ENCODE peak calls at places on chromosome 11, in six cellular contexts. One of them, this sample, is unnamed.

GRCh38 chr11:17353228-17354021 is 1.8 kb downstream of the NCR3LG1 start:
- DNase-seq in activated CD8-positive, alpha-beta memory T cell treated with anti-CD3 and anti-CD28 coated beads, Interleukin-2, amount 50 U/mL, for 48 hours: peak
- DNase-seq in activated T-helper 9 cell treated with anti-CD3 and anti-CD28 coated beads, Interleukin-2, amount 50 U/mL, for 16 hours: peak
- DNase-seq in fibroblast of the aortic adventitia: peak
- DNase-seq in EL: peak
- DNase-seq in germinal center: peak
- DNase-seq in this sample: peak

GRCh38 chr11:76279651-76280050 is 73.3 kb upstream of the WNT11 start:
- DNase-seq in germinal center: no peak
- DNase-seq in fibroblast of the aortic adventitia: no peak
- DNase-seq in activated T-helper 9 cell treated with anti-CD3 and anti-CD28 coated beads, Interleukin-2, amount 50 U/mL, for 16 hours: no peak
- DNase-seq in EL: no peak
- DNase-seq in activated CD8-positive, alpha-beta memory T cell treated with anti-CD3 and anti-CD28 coated beads, Interleukin-2, amount 50 U/mL, for 48 hours: no peak
- DNase-seq in this sample: no peak

GRCh38 chr11:72721689-72722049 is 30.5 kb downstream of the ARAP1 start:
- DNase-seq in EL: peak
- DNase-seq in germinal center: peak
- DNase-seq in activated T-helper 9 cell treated with anti-CD3 and anti-CD28 coated beads, Interleukin-2, amount 50 U/mL, for 16 hours: no peak
- DNase-seq in fibroblast of the aortic adventitia: no peak
- DNase-seq in activated CD8-positive, alpha-beta memory T cell treated with anti-CD3 and anti-CD28 coated beads, Interleukin-2, amount 50 U/mL, for 48 hours: peak
- DNase-seq in this sample: no peak

GRCh38 chr11:18367431-18367830 is 26.9 kb upstream of the LDHA start:
- DNase-seq in germinal center: no peak
- DNase-seq in activated CD8-positive, alpha-beta memory T cell treated with anti-CD3 and anti-CD28 coated beads, Interleukin-2, amount 50 U/mL, for 48 hours: no peak
- DNase-seq in EL: peak
- DNase-seq in fibroblast of the aortic adventitia: no peak
- DNase-seq in activated T-helper 9 cell treated with anti-CD3 and anti-CD28 coated beads, Interleukin-2, amount 50 U/mL, for 16 hours: no peak
- DNase-seq in this sample: no peak

GRCh38 chr11:113286509-113287497 is 27.6 kb upstream of the TTC12 start:
- DNase-seq in germinal center: no peak
- DNase-seq in activated T-helper 9 cell treated with anti-CD3 and anti-CD28 coated beads, Interleukin-2, amount 50 U/mL, for 16 hours: no peak
- DNase-seq in fibroblast of the aortic adventitia: peak
- DNase-seq in activated CD8-positive, alpha-beta memory T cell treated with anti-CD3 and anti-CD28 coated beads, Interleukin-2, amount 50 U/mL, for 48 hours: no peak
- DNase-seq in EL: no peak
- DNase-seq in this sample: no peak

GRCh38 chr11:95165638-95166037 is 65.4 kb downstream of the SESN3 start:
- DNase-seq in fibroblast of the aortic adventitia: no peak
- DNase-seq in EL: no peak
- DNase-seq in activated CD8-positive, alpha-beta memory T cell treated with anti-CD3 and anti-CD28 coated beads, Interleukin-2, amount 50 U/mL, for 48 hours: no peak
- DNase-seq in activated T-helper 9 cell treated with anti-CD3 and anti-CD28 coated beads, Interleukin-2, amount 50 U/mL, for 16 hours: no peak
- DNase-seq in germinal center: no peak
- DNase-seq in this sample: no peak

GRCh38 chr11:43021466-43021865 is 290.3 kb upstream of the API5 start:
- DNase-seq in activated CD8-positive, alpha-beta memory T cell treated with anti-CD3 and anti-CD28 coated beads, Interleukin-2, amount 50 U/mL, for 48 hours: no peak
- DNase-seq in fibroblast of the aortic adventitia: no peak
- DNase-seq in germinal center: no peak
- DNase-seq in EL: no peak
- DNase-seq in activated T-helper 9 cell treated with anti-CD3 and anti-CD28 coated beads, Interleukin-2, amount 50 U/mL, for 16 hours: no peak
- DNase-seq in this sample: peak

GRCh38 chr11:1163911-1164735 is 6.4 kb downstream of the MUC5AC start:
- DNase-seq in activated CD8-positive, alpha-beta memory T cell treated with anti-CD3 and anti-CD28 coated beads, Interleukin-2, amount 50 U/mL, for 48 hours: no peak
- DNase-seq in germinal center: no peak
- DNase-seq in activated T-helper 9 cell treated with anti-CD3 and anti-CD28 coated beads, Interleukin-2, amount 50 U/mL, for 16 hours: no peak
- DNase-seq in EL: no peak
- DNase-seq in fibroblast of the aortic adventitia: no peak
- DNase-seq in this sample: peak

GRCh38 chr11:33065445-33066178 is 26.2 kb downstream of the TCP11L1 start:
- DNase-seq in activated T-helper 9 cell treated with anti-CD3 and anti-CD28 coated beads, Interleukin-2, amount 50 U/mL, for 16 hours: peak
- DNase-seq in EL: peak
- DNase-seq in germinal center: peak
- DNase-seq in activated CD8-positive, alpha-beta memory T cell treated with anti-CD3 and anti-CD28 coated beads, Interleukin-2, amount 50 U/mL, for 48 hours: peak
- DNase-seq in fibroblast of the aortic adventitia: peak
- DNase-seq in this sample: peak

GRCh38 chr11:47004595-47005033 is 68.1 kb downstream of the CSTPP1 start:
- DNase-seq in EL: peak
- DNase-seq in activated CD8-positive, alpha-beta memory T cell treated with anti-CD3 and anti-CD28 coated beads, Interleukin-2, amount 50 U/mL, for 48 hours: no peak
- DNase-seq in activated T-helper 9 cell treated with anti-CD3 and anti-CD28 coated beads, Interleukin-2, amount 50 U/mL, for 16 hours: no peak
- DNase-seq in germinal center: peak
- DNase-seq in fibroblast of the aortic adventitia: peak
- DNase-seq in this sample: peak

GRCh38 chr11:119692547-119692834 is 36.5 kb downstream of the NECTIN1 start:
- DNase-seq in EL: no peak
- DNase-seq in activated CD8-positive, alpha-beta memory T cell treated with anti-CD3 and anti-CD28 coated beads, Interleukin-2, amount 50 U/mL, for 48 hours: no peak
- DNase-seq in activated T-helper 9 cell treated with anti-CD3 and anti-CD28 coated beads, Interleukin-2, amount 50 U/mL, for 16 hours: no peak
- DNase-seq in germinal center: no peak
- DNase-seq in fibroblast of the aortic adventitia: no peak
- DNase-seq in this sample: no peak

GRCh38 chr11:32706985-32707736 is 87.3 kb downstream of the CCDC73 start:
- DNase-seq in germinal center: no peak
- DNase-seq in fibroblast of the aortic adventitia: peak
- DNase-seq in activated CD8-positive, alpha-beta memory T cell treated with anti-CD3 and anti-CD28 coated beads, Interleukin-2, amount 50 U/mL, for 48 hours: no peak
- DNase-seq in EL: peak
- DNase-seq in activated T-helper 9 cell treated with anti-CD3 and anti-CD28 coated beads, Interleukin-2, amount 50 U/mL, for 16 hours: no peak
- DNase-seq in this sample: no peak

GRCh38 chr11:119771210-119771770 is 42.3 kb upstream of the NECTIN1 start:
- DNase-seq in activated T-helper 9 cell treated with anti-CD3 and anti-CD28 coated beads, Interleukin-2, amount 50 U/mL, for 16 hours: no peak
- DNase-seq in germinal center: no peak
- DNase-seq in EL: no peak
- DNase-seq in fibroblast of the aortic adventitia: no peak
- DNase-seq in activated CD8-positive, alpha-beta memory T cell treated with anti-CD3 and anti-CD28 coated beads, Interleukin-2, amount 50 U/mL, for 48 hours: no peak
- DNase-seq in this sample: no peak

GRCh38 chr11:134700101-134700640 is 288.1 kb upstream of the B3GAT1 start:
- DNase-seq in fibroblast of the aortic adventitia: no peak
- DNase-seq in germinal center: no peak
- DNase-seq in activated T-helper 9 cell treated with anti-CD3 and anti-CD28 coated beads, Interleukin-2, amount 50 U/mL, for 16 hours: no peak
- DNase-seq in EL: no peak
- DNase-seq in activated CD8-positive, alpha-beta memory T cell treated with anti-CD3 and anti-CD28 coated beads, Interleukin-2, amount 50 U/mL, for 48 hours: no peak
- DNase-seq in this sample: no peak

GRCh38 chr11:60343094-60343704 is 16.1 kb downstream of the MS4A6E start:
- DNase-seq in activated CD8-positive, alpha-beta memory T cell treated with anti-CD3 and anti-CD28 coated beads, Interleukin-2, amount 50 U/mL, for 48 hours: no peak
- DNase-seq in activated T-helper 9 cell treated with anti-CD3 and anti-CD28 coated beads, Interleukin-2, amount 50 U/mL, for 16 hours: no peak
- DNase-seq in germinal center: peak
- DNase-seq in EL: peak
- DNase-seq in fibroblast of the aortic adventitia: peak
- DNase-seq in this sample: no peak

GRCh38 chr11:86161373-86162255 is 82.9 kb upstream of the EED start:
- DNase-seq in activated T-helper 9 cell treated with anti-CD3 and anti-CD28 coated beads, Interleukin-2, amount 50 U/mL, for 16 hours: no peak
- DNase-seq in EL: no peak
- DNase-seq in germinal center: no peak
- DNase-seq in activated CD8-positive, alpha-beta memory T cell treated with anti-CD3 and anti-CD28 coated beads, Interleukin-2, amount 50 U/mL, for 48 hours: no peak
- DNase-seq in fibroblast of the aortic adventitia: no peak
- DNase-seq in this sample: no peak

GRCh38 chr11:130314184-130314748 is 451 bp downstream of the ZBTB44 start:
- DNase-seq in germinal center: peak
- DNase-seq in fibroblast of the aortic adventitia: peak
- DNase-seq in activated CD8-positive, alpha-beta memory T cell treated with anti-CD3 and anti-CD28 coated beads, Interleukin-2, amount 50 U/mL, for 48 hours: peak
- DNase-seq in EL: peak
- DNase-seq in activated T-helper 9 cell treated with anti-CD3 and anti-CD28 coated beads, Interleukin-2, amount 50 U/mL, for 16 hours: peak
- DNase-seq in this sample: peak

GRCh38 chr11:34266090-34266912 is 91.5 kb downstream of the ABTB2 start:
- DNase-seq in fibroblast of the aortic adventitia: peak
- DNase-seq in EL: peak
- DNase-seq in germinal center: no peak
- DNase-seq in activated CD8-positive, alpha-beta memory T cell treated with anti-CD3 and anti-CD28 coated beads, Interleukin-2, amount 50 U/mL, for 48 hours: no peak
- DNase-seq in activated T-helper 9 cell treated with anti-CD3 and anti-CD28 coated beads, Interleukin-2, amount 50 U/mL, for 16 hours: no peak
- DNase-seq in this sample: no peak

GRCh38 chr11:36098046-36098445 is 154.2 kb downstream of the LDLRAD3 start:
- DNase-seq in activated CD8-positive, alpha-beta memory T cell treated with anti-CD3 and anti-CD28 coated beads, Interleukin-2, amount 50 U/mL, for 48 hours: no peak
- DNase-seq in activated T-helper 9 cell treated with anti-CD3 and anti-CD28 coated beads, Interleukin-2, amount 50 U/mL, for 16 hours: no peak
- DNase-seq in fibroblast of the aortic adventitia: peak
- DNase-seq in EL: no peak
- DNase-seq in germinal center: no peak
- DNase-seq in this sample: no peak

GRCh38 chr11:65572356-65573043 is at the start of gene FAM89B:
- DNase-seq in activated T-helper 9 cell treated with anti-CD3 and anti-CD28 coated beads, Interleukin-2, amount 50 U/mL, for 16 hours: peak
- DNase-seq in fibroblast of the aortic adventitia: peak
- DNase-seq in activated CD8-positive, alpha-beta memory T cell treated with anti-CD3 and anti-CD28 coated beads, Interleukin-2, amount 50 U/mL, for 48 hours: peak
- DNase-seq in EL: peak
- DNase-seq in germinal center: peak
- DNase-seq in this sample: peak

GRCh38 chr11:112877561-112877960 is 83.7 kb upstream of the NCAM1 start:
- DNase-seq in activated T-helper 9 cell treated with anti-CD3 and anti-CD28 coated beads, Interleukin-2, amount 50 U/mL, for 16 hours: no peak
- DNase-seq in activated CD8-positive, alpha-beta memory T cell treated with anti-CD3 and anti-CD28 coated beads, Interleukin-2, amount 50 U/mL, for 48 hours: no peak
- DNase-seq in fibroblast of the aortic adventitia: no peak
- DNase-seq in EL: no peak
- DNase-seq in germinal center: no peak
- DNase-seq in this sample: no peak

GRCh38 chr11:126602349-126602940 is 247.0 kb downstream of the ST3GAL4 start:
- DNase-seq in EL: no peak
- DNase-seq in activated CD8-positive, alpha-beta memory T cell treated with anti-CD3 and anti-CD28 coated beads, Interleukin-2, amount 50 U/mL, for 48 hours: no peak
- DNase-seq in activated T-helper 9 cell treated with anti-CD3 and anti-CD28 coated beads, Interleukin-2, amount 50 U/mL, for 16 hours: no peak
- DNase-seq in germinal center: no peak
- DNase-seq in fibroblast of the aortic adventitia: no peak
- DNase-seq in this sample: no peak

GRCh38 chr11:17275376-17276235 is 933 bp upstream of the NUCB2 start:
- DNase-seq in EL: peak
- DNase-seq in activated T-helper 9 cell treated with anti-CD3 and anti-CD28 coated beads, Interleukin-2, amount 50 U/mL, for 16 hours: no peak
- DNase-seq in germinal center: no peak
- DNase-seq in fibroblast of the aortic adventitia: peak
- DNase-seq in activated CD8-positive, alpha-beta memory T cell treated with anti-CD3 and anti-CD28 coated beads, Interleukin-2, amount 50 U/mL, for 48 hours: no peak
- DNase-seq in this sample: no peak

GRCh38 chr11:115075340-115075739 is 397.0 kb downstream of the NXPE2 start:
- DNase-seq in fibroblast of the aortic adventitia: no peak
- DNase-seq in activated CD8-positive, alpha-beta memory T cell treated with anti-CD3 and anti-CD28 coated beads, Interleukin-2, amount 50 U/mL, for 48 hours: no peak
- DNase-seq in activated T-helper 9 cell treated with anti-CD3 and anti-CD28 coated beads, Interleukin-2, amount 50 U/mL, for 16 hours: no peak
- DNase-seq in EL: no peak
- DNase-seq in germinal center: no peak
- DNase-seq in this sample: no peak

GRCh38 chr11:80163011-80163410 is 722.2 kb upstream of the TENM4 start:
- DNase-seq in fibroblast of the aortic adventitia: peak
- DNase-seq in EL: peak
- DNase-seq in activated CD8-positive, alpha-beta memory T cell treated with anti-CD3 and anti-CD28 coated beads, Interleukin-2, amount 50 U/mL, for 48 hours: no peak
- DNase-seq in germinal center: no peak
- DNase-seq in activated T-helper 9 cell treated with anti-CD3 and anti-CD28 coated beads, Interleukin-2, amount 50 U/mL, for 16 hours: no peak
- DNase-seq in this sample: peak

GRCh38 chr11:65590240-65590738 is 5.3 kb downstream of the KCNK7 start:
- DNase-seq in germinal center: no peak
- DNase-seq in activated T-helper 9 cell treated with anti-CD3 and anti-CD28 coated beads, Interleukin-2, amount 50 U/mL, for 16 hours: no peak
- DNase-seq in activated CD8-positive, alpha-beta memory T cell treated with anti-CD3 and anti-CD28 coated beads, Interleukin-2, amount 50 U/mL, for 48 hours: no peak
- DNase-seq in EL: no peak
- DNase-seq in fibroblast of the aortic adventitia: no peak
- DNase-seq in this sample: no peak

GRCh38 chr11:118275184-118275583 is 11.1 kb upstream of the MPZL2 start:
- DNase-seq in EL: peak
- DNase-seq in activated CD8-positive, alpha-beta memory T cell treated with anti-CD3 and anti-CD28 coated beads, Interleukin-2, amount 50 U/mL, for 48 hours: no peak
- DNase-seq in activated T-helper 9 cell treated with anti-CD3 and anti-CD28 coated beads, Interleukin-2, amount 50 U/mL, for 16 hours: no peak
- DNase-seq in germinal center: no peak
- DNase-seq in fibroblast of the aortic adventitia: peak
- DNase-seq in this sample: no peak

GRCh38 chr11:125123194-125123946 is 11.9 kb upstream of the TMEM218 start:
- DNase-seq in activated CD8-positive, alpha-beta memory T cell treated with anti-CD3 and anti-CD28 coated beads, Interleukin-2, amount 50 U/mL, for 48 hours: no peak
- DNase-seq in fibroblast of the aortic adventitia: no peak
- DNase-seq in activated T-helper 9 cell treated with anti-CD3 and anti-CD28 coated beads, Interleukin-2, amount 50 U/mL, for 16 hours: no peak
- DNase-seq in EL: no peak
- DNase-seq in germinal center: no peak
- DNase-seq in this sample: peak

GRCh38 chr11:120294096-120294495 is 31.0 kb upstream of the TLCD5 start:
- DNase-seq in activated CD8-positive, alpha-beta memory T cell treated with anti-CD3 and anti-CD28 coated beads, Interleukin-2, amount 50 U/mL, for 48 hours: no peak
- DNase-seq in germinal center: no peak
- DNase-seq in fibroblast of the aortic adventitia: no peak
- DNase-seq in EL: no peak
- DNase-seq in activated T-helper 9 cell treated with anti-CD3 and anti-CD28 coated beads, Interleukin-2, amount 50 U/mL, for 16 hours: no peak
- DNase-seq in this sample: no peak

GRCh38 chr11:47099213-47099917 is 77.3 kb downstream of the ARFGAP2 start:
- DNase-seq in activated CD8-positive, alpha-beta memory T cell treated with anti-CD3 and anti-CD28 coated beads, Interleukin-2, amount 50 U/mL, for 48 hours: no peak
- DNase-seq in fibroblast of the aortic adventitia: peak
- DNase-seq in EL: peak
- DNase-seq in activated T-helper 9 cell treated with anti-CD3 and anti-CD28 coated beads, Interleukin-2, amount 50 U/mL, for 16 hours: no peak
- DNase-seq in germinal center: no peak
- DNase-seq in this sample: no peak

GRCh38 chr11:15176646-15177163 is 62.0 kb downstream of the INSC start:
- DNase-seq in activated T-helper 9 cell treated with anti-CD3 and anti-CD28 coated beads, Interleukin-2, amount 50 U/mL, for 16 hours: no peak
- DNase-seq in germinal center: no peak
- DNase-seq in activated CD8-positive, alpha-beta memory T cell treated with anti-CD3 and anti-CD28 coated beads, Interleukin-2, amount 50 U/mL, for 48 hours: no peak
- DNase-seq in fibroblast of the aortic adventitia: no peak
- DNase-seq in EL: no peak
- DNase-seq in this sample: no peak

GRCh38 chr11:111923351-111923788 is 4.7 kb downstream of the C11orf52 start:
- DNase-seq in activated CD8-positive, alpha-beta memory T cell treated with anti-CD3 and anti-CD28 coated beads, Interleukin-2, amount 50 U/mL, for 48 hours: no peak
- DNase-seq in EL: peak
- DNase-seq in germinal center: no peak
- DNase-seq in fibroblast of the aortic adventitia: peak
- DNase-seq in activated T-helper 9 cell treated with anti-CD3 and anti-CD28 coated beads, Interleukin-2, amount 50 U/mL, for 16 hours: no peak
- DNase-seq in this sample: no peak

GRCh38 chr11:131838016-131838415 is 467.6 kb downstream of the NTM start:
- DNase-seq in EL: no peak
- DNase-seq in activated T-helper 9 cell treated with anti-CD3 and anti-CD28 coated beads, Interleukin-2, amount 50 U/mL, for 16 hours: no peak
- DNase-seq in activated CD8-positive, alpha-beta memory T cell treated with anti-CD3 and anti-CD28 coated beads, Interleukin-2, amount 50 U/mL, for 48 hours: no peak
- DNase-seq in germinal center: no peak
- DNase-seq in fibroblast of the aortic adventitia: no peak
- DNase-seq in this sample: no peak

GRCh38 chr11:117649656-117650055 is 147.4 kb downstream of the DSCAML1 start:
- DNase-seq in germinal center: no peak
- DNase-seq in activated CD8-positive, alpha-beta memory T cell treated with anti-CD3 and anti-CD28 coated beads, Interleukin-2, amount 50 U/mL, for 48 hours: no peak
- DNase-seq in EL: no peak
- DNase-seq in activated T-helper 9 cell treated with anti-CD3 and anti-CD28 coated beads, Interleukin-2, amount 50 U/mL, for 16 hours: no peak
- DNase-seq in fibroblast of the aortic adventitia: no peak
- DNase-seq in this sample: no peak

GRCh38 chr11:75762885-75763284 is 5.7 kb upstream of the DGAT2 start:
- DNase-seq in germinal center: no peak
- DNase-seq in fibroblast of the aortic adventitia: peak
- DNase-seq in EL: no peak
- DNase-seq in activated T-helper 9 cell treated with anti-CD3 and anti-CD28 coated beads, Interleukin-2, amount 50 U/mL, for 16 hours: no peak
- DNase-seq in activated CD8-positive, alpha-beta memory T cell treated with anti-CD3 and anti-CD28 coated beads, Interleukin-2, amount 50 U/mL, for 48 hours: no peak
- DNase-seq in this sample: peak

GRCh38 chr11:48020092-48020755 is 39.9 kb downstream of the PTPRJ start:
- DNase-seq in EL: no peak
- DNase-seq in germinal center: peak
- DNase-seq in activated CD8-positive, alpha-beta memory T cell treated with anti-CD3 and anti-CD28 coated beads, Interleukin-2, amount 50 U/mL, for 48 hours: no peak
- DNase-seq in activated T-helper 9 cell treated with anti-CD3 and anti-CD28 coated beads, Interleukin-2, amount 50 U/mL, for 16 hours: no peak
- DNase-seq in fibroblast of the aortic adventitia: no peak
- DNase-seq in this sample: no peak

GRCh38 chr11:22920939-22921565 is 60.8 kb upstream of the CCDC179 start:
- DNase-seq in activated CD8-positive, alpha-beta memory T cell treated with anti-CD3 and anti-CD28 coated beads, Interleukin-2, amount 50 U/mL, for 48 hours: no peak
- DNase-seq in germinal center: peak
- DNase-seq in activated T-helper 9 cell treated with anti-CD3 and anti-CD28 coated beads, Interleukin-2, amount 50 U/mL, for 16 hours: no peak
- DNase-seq in fibroblast of the aortic adventitia: peak
- DNase-seq in EL: peak
- DNase-seq in this sample: peak